ENCODE peak calls at places on chromosomes 3 and 15, in six cellular contexts. A, Y, B, K, W and U are unnamed samples.

GRCh38 chr15:90716317-90716975 is 700 bp upstream of the BLM start:
- DNase-seq in A (no peak), Y (peak; percentile 12), B (peak; percentile 5), K (peak; percentile 16), W (no peak), U (peak; percentile 10)

GRCh38 chr3:11384074-11384473 is 111.9 kb downstream of the ATG7 start:
- DNase-seq in A (no peak), Y (peak; percentile 69), B (no peak), K (peak; percentile 64), W (no peak), U (no peak)

GRCh38 chr15:68526784-68527183 is 52.0 kb upstream of the CORO2B start:
- DNase-seq in A (no peak), Y (no peak), B (no peak), K (no peak), W (peak; percentile 5), U (no peak)

GRCh38 chr15:92839696-92840095 is 60.4 kb upstream of the CHD2 start:
- DNase-seq in A (no peak), Y (no peak), B (no peak), K (no peak), W (no peak), U (no peak)

GRCh38 chr15:45112143-45112591 is 1.8 kb downstream of the DUOX2 start:
- DNase-seq in A (no peak), Y (no peak), B (no peak), K (no peak), W (no peak), U (no peak)

GRCh38 chr3:61858054-61858453 is 296.7 kb downstream of the PTPRG start:
- DNase-seq in A (peak; percentile 58), Y (peak; percentile 67), B (peak; percentile 56), K (peak; percentile 74), W (no peak), U (peak; percentile 32)

GRCh38 chr3:63824309-63824708 is 5.2 kb downstream of the C3orf49 start:
- DNase-seq in A (peak; percentile 81), Y (peak; percentile 11), B (peak; percentile 87), K (peak; percentile 20), W (no peak), U (peak; percentile 29)

GRCh38 chr15:69015591-69015990 is 1.1 kb downstream of the NOX5 start:
- DNase-seq in A (no peak), Y (no peak), B (no peak), K (no peak), W (no peak), U (no peak)

GRCh38 chr3:123404391-123404790 is 44.5 kb downstream of the ADCY5 start:
- DNase-seq in A (peak; percentile 14), Y (no peak), B (no peak), K (no peak), W (no peak), U (no peak)

GRCh38 chr3:112646623-112647022 is 5.7 kb upstream of the CCDC80 start:
- DNase-seq in A (no peak), Y (no peak), B (no peak), K (no peak), W (no peak), U (no peak)

GRCh38 chr3:104362319-104362718 is 1004.4 kb upstream of the ALCAM start:
- DNase-seq in A (no peak), Y (no peak), B (no peak), K (no peak), W (no peak), U (no peak)

GRCh38 chr3:39668420-39668819 is 141.0 kb upstream of the MYRIP start:
- DNase-seq in A (peak; percentile 37), Y (peak; percentile 76), B (peak; percentile 38), K (peak; percentile 74), W (peak; percentile 8), U (peak; percentile 48)

GRCh38 chr15:49832421-49832980 is 211.7 kb downstream of the DTWD1 start:
- DNase-seq in A (peak; percentile 31), Y (no peak), B (no peak), K (peak; percentile 34), W (no peak), U (no peak)

GRCh38 chr3:147404800-147405551 is 1.4 kb downstream of the ZIC4 start:
- DNase-seq in A (peak; percentile 41), Y (no peak), B (no peak), K (no peak), W (no peak), U (no peak)

GRCh38 chr3:113140876-113141275 is 70.5 kb upstream of the BOC start:
- DNase-seq in A (peak; percentile 58), Y (no peak), B (peak; percentile 10), K (peak; percentile 38), W (no peak), U (no peak)

GRCh38 chr3:139674585-139675260 is 3.0 kb downstream of the NMNAT3 start:
- DNase-seq in A (no peak), Y (no peak), B (no peak), K (no peak), W (no peak), U (no peak)

GRCh38 chr3:139676634-139677197 is 1.1 kb downstream of the NMNAT3 start:
- DNase-seq in A (no peak), Y (no peak), B (no peak), K (no peak), W (no peak), U (no peak)

GRCh38 chr3:139675327-139675726 is 2.4 kb downstream of the NMNAT3 start:
- DNase-seq in A (no peak), Y (no peak), B (no peak), K (no peak), W (no peak), U (no peak)

GRCh38 chr3:139679218-139679617 is 1.4 kb upstream of the NMNAT3 start:
- DNase-seq in A (no peak), Y (no peak), B (no peak), K (no peak), W (no peak), U (no peak)

DNA sequence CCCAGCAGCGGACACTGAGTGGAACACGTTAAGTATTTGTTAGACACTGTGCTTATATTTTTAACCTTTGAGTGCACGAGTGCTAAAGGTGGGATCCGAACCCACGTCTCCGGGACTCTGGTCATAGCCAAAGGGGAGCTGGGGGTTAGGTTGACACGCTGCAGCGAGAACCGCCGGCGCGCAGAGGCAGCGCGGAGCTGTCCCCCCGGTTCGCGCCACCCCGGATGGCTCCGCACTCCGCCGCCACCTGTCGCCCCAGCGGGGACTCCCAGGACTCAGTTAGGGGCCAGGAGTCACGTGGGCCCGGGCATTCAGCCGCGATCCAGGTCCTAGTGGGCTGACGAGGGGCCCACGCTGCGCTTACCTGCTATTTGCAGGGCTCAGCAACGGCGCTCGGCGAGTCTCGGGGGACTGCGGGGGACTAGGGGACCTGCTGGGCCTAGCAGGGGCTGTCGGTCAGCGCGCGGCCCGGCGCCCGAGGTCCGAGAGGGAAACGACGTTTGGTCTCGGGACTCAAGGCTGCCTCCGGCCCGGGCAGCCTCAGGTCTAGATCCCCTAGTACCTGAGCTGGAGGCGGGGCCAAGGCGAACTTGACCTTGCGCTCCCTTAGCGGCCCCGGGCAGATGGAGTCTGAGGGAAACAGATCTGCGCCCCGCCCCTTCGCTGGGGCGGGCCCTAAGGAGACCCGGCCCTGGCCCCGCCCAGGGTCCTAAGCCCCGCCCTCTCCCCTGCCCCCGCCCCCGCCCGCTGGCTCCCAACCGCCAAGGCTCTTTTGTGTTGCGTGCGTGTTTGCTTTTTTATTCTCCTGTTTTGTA is at the start of gene NMNAT3:
- DNase-seq in A (peak; percentile 61), Y (peak; percentile 67), B (peak; percentile 7), K (peak; percentile 42), W (peak; percentile 37), U (peak; percentile 29)
- TF ChIP-seq CTCF in A (no peak), Y (no peak), B (no peak), K (no peak), W (peak; percentile 6), U (no peak)

GRCh38 chr3:127940116-127940515 is 25.1 kb downstream of the KBTBD12 start:
- DNase-seq in A (no peak), Y (no peak), B (no peak), K (no peak), W (no peak), U (no peak)
- H3K4me3 ChIP-seq in A (no peak overlapping the region), Y (no peak overlapping the region), B (no peak overlapping the region), K (no peak overlapping the region), W (no peak overlapping the region), U (no peak overlapping the region)

GRCh38 chr3:117059054-117059989 is 349.7 kb downstream of the TUSC7 start:
- DNase-seq in A (peak; percentile 23), Y (peak; percentile 43), B (peak; percentile 46), K (peak; percentile 44), W (no peak), U (peak; percentile 48)
- TF ChIP-seq CTCF in A (peak; percentile 49), Y (peak; percentile 48), B (peak; percentile 62), K (peak; percentile 55), W (peak; percentile 14), U (peak; percentile 40)

GRCh38 chr15:67076147-67076843 is 10.9 kb downstream of the SMAD3 start:
- DNase-seq in A (peak; percentile 87), Y (peak; percentile 80), B (peak; percentile 93), K (peak; percentile 86), W (no peak), U (peak; percentile 75)

GRCh38 chr15:67080118-67080899 is 14.9 kb downstream of the SMAD3 start:
- DNase-seq in A (peak; percentile 92), Y (peak; percentile 95), B (peak; percentile 66), K (peak; percentile 81), W (no peak), U (peak; percentile 95)

GRCh38 chr15:67079361-67079760 is 14.0 kb downstream of the SMAD3 start:
- DNase-seq in A (no peak), Y (no peak), B (peak; percentile 62), K (no peak), W (no peak), U (no peak)

GRCh38 chr15:67074886-67075229 is 9.5 kb downstream of the SMAD3 start:
- DNase-seq in A (no peak), Y (no peak), B (peak; percentile 24), K (no peak), W (no peak), U (no peak)

GRCh38 chr15:67077641-67078215 is 12.3 kb downstream of the SMAD3 start:
- DNase-seq in A (no peak), Y (no peak), B (no peak), K (no peak), W (no peak), U (no peak)
- H3K4me3 ChIP-seq in A (no peak overlapping the region), Y (no peak overlapping the region), B (no peak overlapping the region), K (no peak overlapping the region), W (no peak overlapping the region), U (no peak overlapping the region)

GRCh38 chr3:14222900-14223594 is 44.4 kb downstream of the LSM3 start:
- DNase-seq in A (no peak), Y (peak; percentile 35), B (no peak), K (no peak), W (peak; percentile 21), U (peak; percentile 80)
- TF ChIP-seq CTCF in A (no peak), Y (no peak), B (no peak), K (no peak), W (no peak), U (no peak)